ENCODE peak calls at places on chromosomes 6 and 20, in five cellular contexts. One of them, this sample, is unnamed.

GRCh38 chr20:41613321-41613720 is 4.9 kb downstream of the CHD6 start:
- DNase-seq in fibroblast of lung: no peak
- DNase-seq in testis: no peak
- DNase-seq in PC-3: no peak
- DNase-seq in adrenal gland: no peak
- DNase-seq in this sample: no peak

GRCh38 chr20:33969563-33969962 is 24.1 kb upstream of the RALY start:
- DNase-seq in fibroblast of lung: no peak
- DNase-seq in testis: no peak
- DNase-seq in adrenal gland: no peak
- DNase-seq in PC-3: no peak
- DNase-seq in this sample: no peak

GRCh38 chr20:37914672-37915433 is 11.9 kb downstream of the VSTM2L start:
- DNase-seq in PC-3: no peak
- DNase-seq in adrenal gland: no peak
- DNase-seq in testis: peak; percentile 76
- DNase-seq in fibroblast of lung: no peak
- DNase-seq in this sample: peak; percentile 16

GRCh38 chr6:84756466-84756865 is 7.9 kb downstream of the TBX18 start:
- DNase-seq in adrenal gland: no peak
- DNase-seq in fibroblast of lung: no peak
- DNase-seq in testis: no peak
- DNase-seq in PC-3: no peak
- DNase-seq in this sample: no peak

GRCh38 chr6:17032595-17033591 is 69.0 kb upstream of the STMND1 start:
- DNase-seq in adrenal gland: peak; percentile 85
- DNase-seq in fibroblast of lung: peak; percentile 95
- DNase-seq in testis: peak; percentile 83
- DNase-seq in PC-3: peak; percentile 91
- DNase-seq in this sample: no peak

GRCh38 chr6:18763086-18763485 is 375.9 kb downstream of the RNF144B start:
- DNase-seq in PC-3: peak; percentile 67
- DNase-seq in testis: no peak
- DNase-seq in fibroblast of lung: no peak
- DNase-seq in adrenal gland: no peak
- DNase-seq in this sample: no peak

GRCh38 chr6:158086054-158086705 is 81.9 kb downstream of the SERAC1 start:
- DNase-seq in fibroblast of lung: peak; percentile 73
- DNase-seq in testis: no peak
- DNase-seq in PC-3: no peak
- DNase-seq in adrenal gland: no peak
- DNase-seq in this sample: peak; percentile 40

GRCh38 chr6:101403566-101403965 is 10.1 kb downstream of the GRIK2 start:
- DNase-seq in PC-3: no peak
- DNase-seq in testis: no peak
- DNase-seq in fibroblast of lung: no peak
- DNase-seq in adrenal gland: no peak
- DNase-seq in this sample: no peak

GRCh38 chr6:37319856-37320255 is 33.9 kb upstream of the RNF8 start:
- DNase-seq in PC-3: peak; percentile 71
- DNase-seq in adrenal gland: no peak
- DNase-seq in fibroblast of lung: peak; percentile 44
- DNase-seq in testis: no peak
- DNase-seq in this sample: no peak

GRCh38 chr6:15474196-15474595 is 188.6 kb downstream of the DTNBP1 start:
- DNase-seq in adrenal gland: no peak
- DNase-seq in testis: no peak
- DNase-seq in fibroblast of lung: peak; percentile 62
- DNase-seq in PC-3: no peak
- DNase-seq in this sample: no peak

GRCh38 chr6:7463785-7464184 is 74.2 kb downstream of the RIOK1 start:
- DNase-seq in PC-3: no peak
- DNase-seq in fibroblast of lung: no peak
- DNase-seq in testis: no peak
- DNase-seq in adrenal gland: no peak
- DNase-seq in this sample: peak; percentile 58

GRCh38 chr6:105409734-105410133 is 6.9 kb upstream of the PREP start:
- DNase-seq in PC-3: no peak
- DNase-seq in adrenal gland: no peak
- DNase-seq in fibroblast of lung: no peak
- DNase-seq in testis: no peak
- DNase-seq in this sample: no peak

GRCh38 chr6:97203343-97203742 is 79.7 kb downstream of the MMS22L start:
- DNase-seq in PC-3: no peak
- DNase-seq in fibroblast of lung: peak; percentile 13
- DNase-seq in testis: no peak
- DNase-seq in adrenal gland: no peak
- DNase-seq in this sample: no peak

GRCh38 chr6:89951574-89952360 is 57.5 kb downstream of the GJA10 start:
- DNase-seq in testis: peak; percentile 44
- DNase-seq in PC-3: peak; percentile 87
- DNase-seq in adrenal gland: no peak
- DNase-seq in fibroblast of lung: peak; percentile 78
- DNase-seq in this sample: no peak

GRCh38 chr20:37925265-37926165 is 22.6 kb downstream of the VSTM2L start:
- DNase-seq in testis: no peak
- DNase-seq in adrenal gland: no peak
- DNase-seq in PC-3: no peak
- DNase-seq in fibroblast of lung: no peak
- DNase-seq in this sample: no peak

GRCh38 chr6:22804620-22805271 is 235.4 kb downstream of the HDGFL1 start:
- DNase-seq in adrenal gland: no peak
- DNase-seq in PC-3: no peak
- DNase-seq in fibroblast of lung: no peak
- DNase-seq in testis: no peak
- DNase-seq in this sample: no peak

GRCh38 chr6:39207421-39208232 is 21.6 kb downstream of the KCNK5 start:
- DNase-seq in fibroblast of lung: no peak
- DNase-seq in adrenal gland: no peak
- DNase-seq in testis: no peak
- DNase-seq in PC-3: no peak
- DNase-seq in this sample: no peak

GRCh38 chr6:157019733-157020132 is 242.6 kb downstream of the ARID1B start:
- DNase-seq in fibroblast of lung: no peak
- DNase-seq in PC-3: peak; percentile 16
- DNase-seq in testis: no peak
- DNase-seq in adrenal gland: no peak
- DNase-seq in this sample: no peak

GRCh38 chr20:63067266-63067635 is 60.5 kb upstream of the BHLHE23 start:
- DNase-seq in adrenal gland: no peak
- DNase-seq in testis: no peak
- DNase-seq in PC-3: no peak
- DNase-seq in fibroblast of lung: no peak
- DNase-seq in this sample: no peak

GRCh38 chr20:23368316-23369110 is 6.5 kb downstream of the GZF1 start:
- DNase-seq in fibroblast of lung: no peak
- DNase-seq in PC-3: peak; percentile 37
- DNase-seq in adrenal gland: no peak
- DNase-seq in testis: no peak
- DNase-seq in this sample: no peak

GRCh38 chr6:107185570-107185969 is 70.3 kb upstream of the BEND3 start:
- DNase-seq in fibroblast of lung: peak; percentile 6
- DNase-seq in testis: peak; percentile 55
- DNase-seq in PC-3: peak; percentile 8
- DNase-seq in adrenal gland: peak; percentile 42
- DNase-seq in this sample: peak; percentile 57

GRCh38 chr6:67933278-67933677 is 701.8 kb upstream of the ADGRB3 start:
- DNase-seq in testis: peak; percentile 15
- DNase-seq in fibroblast of lung: no peak
- DNase-seq in adrenal gland: no peak
- DNase-seq in PC-3: peak; percentile 13
- DNase-seq in this sample: no peak

GRCh38 chr6:75201901-75202672 is 3.8 kb downstream of the COL12A1 start:
- DNase-seq in adrenal gland: no peak
- DNase-seq in fibroblast of lung: peak; percentile 62
- DNase-seq in PC-3: no peak
- DNase-seq in testis: no peak
- DNase-seq in this sample: peak; percentile 60

GRCh38 chr20:25040438-25040831 is 17.5 kb downstream of the ACSS1 start:
- DNase-seq in fibroblast of lung: peak; percentile 78
- DNase-seq in testis: peak; percentile 86
- DNase-seq in adrenal gland: no peak
- DNase-seq in PC-3: peak; percentile 45
- DNase-seq in this sample: peak; percentile 94

DNA sequence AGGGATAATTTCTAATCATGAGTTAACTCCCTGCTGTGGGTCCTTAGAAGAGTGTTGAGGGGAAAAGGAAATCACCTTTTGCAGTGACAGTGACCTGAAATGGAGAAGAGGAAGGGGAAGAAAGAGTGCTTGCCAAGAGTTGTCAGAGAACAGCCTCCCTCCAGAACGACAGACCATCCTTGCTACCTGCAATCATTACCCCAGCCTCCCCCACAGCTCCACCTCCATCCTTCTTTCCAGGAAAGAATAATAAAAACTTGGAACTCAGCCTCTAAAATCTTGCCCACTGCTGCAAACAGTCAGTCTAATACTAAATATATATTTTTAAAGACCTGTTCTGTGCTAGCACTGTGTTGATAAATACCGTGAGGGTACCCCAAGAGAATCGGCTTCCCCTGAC is 28.7 kb upstream of the FUCA2 start:
- DNase-seq in adrenal gland: no peak
- DNase-seq in testis: no peak
- DNase-seq in PC-3: no peak
- DNase-seq in fibroblast of lung: no peak
- DNase-seq in this sample: no peak
- H3K4me1 ChIP-seq in adrenal gland: peaks cover 6% of the 10 kb centered on the region
- H3K4me1 ChIP-seq in testis: no peaks in the 10 kb centered on the region
- H3K4me1 ChIP-seq in PC-3: peaks cover 7% of the 10 kb centered on the region
- H3K4me1 ChIP-seq in fibroblast of lung: peaks cover 2% of the 10 kb centered on the region
- H3K4me1 ChIP-seq in this sample: no peaks in the 10 kb centered on the region

DNA sequence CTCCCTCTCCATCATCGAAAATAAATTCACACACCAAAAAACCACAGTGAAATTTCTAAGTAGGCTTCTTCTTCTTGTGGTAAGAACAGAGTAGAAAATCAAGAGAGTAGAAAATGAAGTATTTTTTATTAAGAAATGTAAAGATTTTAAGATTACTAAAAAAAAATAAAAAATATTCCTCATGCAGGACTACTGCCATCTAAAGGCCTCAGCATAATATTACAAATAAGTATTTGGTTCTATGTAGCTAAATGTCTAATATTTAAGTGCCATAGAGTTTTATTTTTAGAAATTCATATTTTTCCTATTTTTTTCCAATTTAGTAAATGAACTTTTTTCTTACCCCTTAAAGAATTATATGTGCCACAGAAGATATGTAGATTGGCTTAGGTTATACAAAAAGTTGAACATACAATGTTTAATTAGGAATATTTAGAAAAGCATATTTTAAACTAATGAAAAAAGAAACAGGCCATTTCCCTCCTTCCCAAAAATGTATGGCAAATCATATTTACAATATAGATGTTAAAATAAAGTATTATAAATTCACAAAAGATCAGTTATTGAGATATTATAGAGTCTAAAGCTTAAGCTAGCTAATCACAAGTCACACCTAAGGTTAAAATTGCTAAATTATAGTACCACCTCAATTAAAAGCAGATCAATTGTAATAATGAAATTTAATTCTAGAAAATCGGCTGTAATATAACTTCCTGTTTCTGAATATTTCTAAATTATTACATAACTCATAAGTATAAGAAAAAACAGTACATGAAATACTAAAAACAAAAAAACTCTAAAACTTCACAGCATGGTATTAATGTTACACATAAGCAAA is 3.5 kb upstream of the NT5DC1 start:
- DNase-seq in adrenal gland: no peak
- DNase-seq in PC-3: peak; percentile 23
- DNase-seq in fibroblast of lung: no peak
- DNase-seq in testis: no peak
- DNase-seq in this sample: no peak
- TF ChIP-seq CTCF in adrenal gland: peak; percentile 64
- TF ChIP-seq CTCF in PC-3: peak; percentile 45
- TF ChIP-seq CTCF in fibroblast of lung: peak; percentile 11
- TF ChIP-seq CTCF in testis: peak; percentile 57
- TF ChIP-seq CTCF in this sample: peak; percentile 56

GRCh38 chr6:144411506-144412165 is 126.5 kb downstream of the UTRN start:
- DNase-seq in fibroblast of lung: peak; percentile 38
- DNase-seq in testis: no peak
- DNase-seq in adrenal gland: no peak
- DNase-seq in PC-3: peak; percentile 56
- DNase-seq in this sample: no peak

GRCh38 chr6:144415014-144415413 is 129.9 kb downstream of the UTRN start:
- DNase-seq in adrenal gland: no peak
- DNase-seq in testis: no peak
- DNase-seq in PC-3: peak; percentile 91
- DNase-seq in fibroblast of lung: peak; percentile 89
- DNase-seq in this sample: peak; percentile 3

GRCh38 chr6:144415835-144416237 is 130.7 kb downstream of the UTRN start:
- DNase-seq in testis: no peak
- DNase-seq in adrenal gland: no peak
- DNase-seq in fibroblast of lung: peak; percentile 94
- DNase-seq in PC-3: peak; percentile 85
- DNase-seq in this sample: no peak

GRCh38 chr6:144416244-144416643 is 131.1 kb downstream of the UTRN start:
- DNase-seq in fibroblast of lung: no peak
- DNase-seq in PC-3: no peak
- DNase-seq in testis: no peak
- DNase-seq in adrenal gland: no peak
- DNase-seq in this sample: no peak

GRCh38 chr6:144413418-144413817 is 128.3 kb downstream of the UTRN start:
- DNase-seq in adrenal gland: no peak
- DNase-seq in fibroblast of lung: peak; percentile 30
- DNase-seq in PC-3: peak; percentile 59
- DNase-seq in testis: no peak
- DNase-seq in this sample: no peak
- H3K4me1 ChIP-seq in adrenal gland: peaks cover 30% of the 10 kb centered on the region
- H3K4me1 ChIP-seq in fibroblast of lung: peaks cover 19% of the 10 kb centered on the region
- H3K4me1 ChIP-seq in PC-3: peaks cover 59% of the 10 kb centered on the region
- H3K4me1 ChIP-seq in testis: no peaks in the 10 kb centered on the region
- H3K4me1 ChIP-seq in this sample: no peaks in the 10 kb centered on the region

DNA sequence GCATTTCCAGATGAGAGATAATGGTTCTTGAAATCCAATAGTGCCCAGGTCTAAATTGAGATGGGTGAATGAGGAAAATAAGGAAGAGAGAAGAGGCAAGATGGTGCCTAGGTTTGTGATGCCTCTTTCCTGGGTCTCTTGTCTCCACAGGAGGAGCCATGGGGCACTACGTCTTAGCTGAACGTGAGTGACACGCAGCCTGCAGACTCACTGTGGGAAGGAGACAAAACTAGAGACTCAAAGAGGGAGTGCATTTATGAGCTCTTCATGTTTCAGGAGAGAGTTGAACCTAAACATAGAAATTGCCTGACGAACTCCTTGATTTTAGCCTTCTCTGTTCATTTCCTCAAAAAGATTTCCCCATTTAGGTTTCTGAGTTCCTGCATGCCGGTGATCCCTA is 6.8 kb downstream of the HFE start:
- DNase-seq in fibroblast of lung: no peak
- DNase-seq in adrenal gland: no peak
- DNase-seq in testis: no peak
- DNase-seq in PC-3: no peak
- DNase-seq in this sample: no peak
- TF ChIP-seq CTCF in fibroblast of lung: no peak
- TF ChIP-seq CTCF in adrenal gland: no peak
- TF ChIP-seq CTCF in testis: no peak
- TF ChIP-seq CTCF in PC-3: no peak
- TF ChIP-seq CTCF in this sample: no peak

This sample was measured in cardiac muscle cell.